ENCODE peak calls at places on chromosomes 5 and 9, in nine cellular contexts. W, M, R, K, G, O, N, X and T are unnamed samples.
A peak's percentile ranks its signal among the peaks of the same experiment; 100 is the strongest.

GRCh38 chr5:155260798-155261197 is 247.2 kb downstream of the KIF4B start:
- DNase-seq in W (no peak), M (no peak), R (no peak), K (no peak), G (no peak), O (peak; percentile 28), N (no peak), X (no peak), T (no peak)

GRCh38 chr5:146745937-146746577 is 132.5 kb downstream of the PPP2R2B start:
- DNase-seq in W (no peak), M (no peak), R (no peak), K (no peak), G (no peak), O (no peak), N (no peak), X (no peak), T (no peak)

GRCh38 chr9:126704157-126704941 is 90.6 kb downstream of the LMX1B start:
- DNase-seq in W (peak; percentile 56), M (peak; percentile 46), R (peak; percentile 57), K (peak; percentile 55), G (peak; percentile 64), O (peak; percentile 60), N (peak; percentile 38), X (peak; percentile 58), T (no peak)

GRCh38 chr9:133585481-133586367 is 23.5 kb downstream of the FAM163B start:
- DNase-seq in W (no peak), M (no peak), R (no peak), K (no peak), G (no peak), O (no peak), N (no peak), X (no peak), T (no peak)

GRCh38 chr5:134577022-134577795 is 51.7 kb downstream of the JADE2 start:
- DNase-seq in W (no peak), M (peak; percentile 83), R (no peak), K (no peak), G (peak; percentile 33), O (peak; percentile 75), N (no peak), X (no peak), T (no peak)

GRCh38 chr5:14364096-14364495 is 217.5 kb upstream of the OTULINL start:
- DNase-seq in W (no peak), M (no peak), R (no peak), K (no peak), G (no peak), O (no peak), N (no peak), X (no peak), T (no peak)

GRCh38 chr5:54243483-54244080 is 66.8 kb downstream of the ARL15 start:
- DNase-seq in W (no peak), M (peak; percentile 47), R (no peak), K (no peak), G (no peak), O (peak; percentile 52), N (no peak), X (no peak), T (peak; percentile 33)

GRCh38 chr9:7144265-7145046 is 386.7 kb downstream of the KDM4C start:
- DNase-seq in W (no peak), M (no peak), R (no peak), K (no peak), G (no peak), O (no peak), N (no peak), X (no peak), T (no peak)

GRCh38 chr9:36802171-36802920 is 229.7 kb downstream of the MELK start:
- DNase-seq in W (no peak), M (peak; percentile 66), R (no peak), K (no peak), G (no peak), O (peak; percentile 25), N (no peak), X (no peak), T (no peak)

GRCh38 chr5:112165897-112166737 is 253.0 kb downstream of the EPB41L4A start:
- DNase-seq in W (no peak), M (no peak), R (no peak), K (no peak), G (no peak), O (no peak), N (no peak), X (no peak), T (no peak)

GRCh38 chr5:13910637-13911288 is 33.7 kb downstream of the DNAH5 start:
- DNase-seq in W (no peak), M (no peak), R (no peak), K (no peak), G (no peak), O (no peak), N (no peak), X (no peak), T (no peak)

GRCh38 chr9:101639301-101639700 is 44.5 kb upstream of the PPP3R2 start:
- DNase-seq in W (no peak), M (no peak), R (no peak), K (no peak), G (no peak), O (no peak), N (no peak), X (no peak), T (no peak)

GRCh38 chr9:27436234-27436633 is 87.9 kb upstream of the IFNK start:
- DNase-seq in W (no peak), M (no peak), R (no peak), K (no peak), G (no peak), O (peak; percentile 86), N (no peak), X (no peak), T (no peak)

GRCh38 chr5:139104577-139105271 is 93.4 kb downstream of the SIL1 start:
- DNase-seq in W (peak; percentile 78), M (peak; percentile 90), R (peak; percentile 90), K (peak; percentile 89), G (peak; percentile 81), O (no peak), N (peak; percentile 83), X (peak; percentile 72), T (peak; percentile 66)
- TF ChIP-seq POLR2A in W (no peak), M (no peak), R (no peak), K (no peak), G (no peak), O (no peak), N (no peak), X (no peak), T (no peak)

GRCh38 chr9:127965953-127966352 is 14.8 kb downstream of the EEIG1 start:
- DNase-seq in W (no peak), M (no peak), R (no peak), K (no peak), G (no peak), O (no peak), N (no peak), X (no peak), T (no peak)
- H3K4me1 ChIP-seq in W (peaks cover 86% of the 10 kb centered on the region), M (peaks cover 55% of the 10 kb centered on the region), R (peaks cover 100% of the 10 kb centered on the region), K (peaks cover 54% of the 10 kb centered on the region), G (peaks cover 70% of the 10 kb centered on the region), O (peaks cover 90% of the 10 kb centered on the region), N (peaks cover 48% of the 10 kb centered on the region), X (peaks cover 98% of the 10 kb centered on the region), T (peaks cover 72% of the 10 kb centered on the region)

GRCh38 chr9:16134351-16134750 is 581.5 kb downstream of the CCDC171 start:
- DNase-seq in W (no peak), M (no peak), R (no peak), K (no peak), G (no peak), O (no peak), N (no peak), X (no peak), T (no peak)

GRCh38 chr9:16133556-16134227 is 580.8 kb downstream of the CCDC171 start:
- DNase-seq in W (peak; percentile 27), M (peak; percentile 48), R (no peak), K (no peak), G (peak; percentile 68), O (peak; percentile 79), N (no peak), X (no peak), T (peak; percentile 48)

GRCh38 chr9:16136961-16137360 is 584.1 kb downstream of the CCDC171 start:
- DNase-seq in W (no peak), M (peak; percentile 79), R (no peak), K (peak; percentile 70), G (no peak), O (peak; percentile 50), N (no peak), X (no peak), T (no peak)

GRCh38 chr9:16138561-16138960 is 585.7 kb downstream of the CCDC171 start:
- DNase-seq in W (no peak), M (no peak), R (no peak), K (peak; percentile 43), G (no peak), O (no peak), N (no peak), X (no peak), T (no peak)

DNA sequence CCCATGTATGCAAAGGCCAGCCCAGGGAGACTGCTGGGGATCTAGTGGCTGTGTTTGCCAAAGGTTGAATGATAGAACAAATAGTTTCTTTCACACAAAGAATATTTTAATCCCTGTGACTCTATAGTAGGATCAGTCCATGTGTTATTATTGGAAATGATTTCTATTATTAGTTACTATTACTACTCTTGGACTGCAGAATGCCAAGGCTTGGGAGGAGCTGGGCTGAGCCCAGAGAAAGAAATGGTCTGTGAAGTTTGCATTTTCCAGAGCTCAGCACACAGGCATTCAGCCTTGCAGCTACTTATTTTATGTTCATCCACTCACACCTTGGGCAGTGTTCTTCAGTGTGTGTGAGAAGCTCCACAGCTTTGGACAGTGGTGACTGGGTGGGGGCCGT is 583.1 kb downstream of the CCDC171 start:
- DNase-seq in W (no peak), M (no peak), R (no peak), K (no peak), G (no peak), O (no peak), N (no peak), X (no peak), T (no peak)
- TF ChIP-seq CTCF in W (no peak), M (no peak), R (no peak), K (no peak), G (no peak), O (no peak), N (no peak), X (no peak), T (no peak)

DNA sequence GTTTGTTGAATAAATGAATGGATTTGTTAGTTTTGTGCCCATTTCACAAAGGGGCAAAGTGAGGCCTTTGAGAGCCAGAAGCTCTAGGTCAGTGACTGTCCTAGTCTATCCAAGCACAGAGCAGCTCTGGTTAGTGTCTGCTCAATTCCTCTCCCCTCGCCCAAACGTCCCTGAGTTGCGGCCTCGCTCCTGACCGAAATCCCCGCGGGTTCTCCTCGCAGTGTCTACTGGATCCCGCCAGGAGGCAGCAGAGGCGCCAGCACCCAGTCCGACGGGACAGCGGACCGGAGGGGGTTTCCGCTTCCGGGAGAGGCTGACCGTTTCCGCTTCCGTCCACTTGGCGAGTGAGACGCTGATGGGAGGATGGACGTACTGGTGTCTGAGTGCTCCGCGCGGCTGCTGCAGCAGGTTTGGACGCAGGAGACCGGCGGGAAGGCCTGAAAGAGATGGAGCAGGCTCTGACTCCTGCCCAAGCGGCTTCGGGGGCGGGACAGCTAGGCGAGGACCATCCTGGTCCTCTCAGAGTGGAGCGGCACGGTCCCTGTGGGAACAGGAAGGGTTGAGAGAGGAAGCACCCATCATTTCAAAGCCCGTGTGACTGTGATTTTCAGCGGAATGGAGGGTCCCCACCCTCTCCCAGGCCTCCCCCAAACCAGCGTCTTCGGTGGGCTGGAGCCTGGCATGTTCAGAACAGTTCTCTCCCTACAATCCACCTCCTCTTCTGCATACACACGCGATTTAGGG is at the start of gene RARS1:
- DNase-seq in W (peak; percentile 93), M (peak; percentile 94), R (peak; percentile 95), K (peak; percentile 92), G (peak; percentile 95), O (peak; percentile 94), N (peak; percentile 83), X (peak; percentile 95), T (peak; percentile 96)
- TF ChIP-seq POLR2A in W (peak; percentile 70), M (peak; percentile 91), R (peak; percentile 84), K (peak; percentile 28), G (peak; percentile 85), O (peak; percentile 98), N (peak; percentile 78), X (peak; percentile 84), T (peak; percentile 84)